ENCODE peak calls at places on chromosome 22, in ten cellular contexts. G is HL-60, A is HepG2, B is heart left ventricle, T is ovary, H is epithelial cell of prostate, R is hepatocyte, P is right lobe of liver, N is uterus, Z is right atrium auricular region. U is an unnamed sample.

GRCh38 chr22:27094633-27095308 is 437.4 kb downstream of the MIAT start:
- DNase-seq in A (no peak), P (no peak), G (no peak), T (no peak), N (peak; percentile 40), H (no peak), B (no peak), Z (no peak), R (peak; percentile 62), U (no peak)

GRCh38 chr22:45155050-45155840 is 8.5 kb upstream of the NUP50 start:
- DNase-seq in P (no peak), R (no peak), T (no peak), N (no peak), H (no peak), G (no peak), Z (no peak), A (no peak), B (no peak), U (no peak)

GRCh38 chr22:48754611-48755331 is 1072.9 kb downstream of the BRD1 start:
- DNase-seq in G (no peak), P (no peak), Z (peak; percentile 32), A (no peak), H (no peak), N (no peak), R (peak; percentile 2), T (no peak), B (peak; percentile 1), U (no peak)

GRCh38 chr22:27045103-27045940 is 387.9 kb downstream of the MIAT start:
- DNase-seq in H (peak; percentile 18), N (no peak), R (peak; percentile 15), P (no peak), B (no peak), A (no peak), G (no peak), Z (no peak), T (no peak), U (no peak)

GRCh38 chr22:42906605-42907338 is 49.7 kb upstream of the ARFGAP3 start:
- DNase-seq in T (peak; percentile 72), B (peak; percentile 75), G (no peak), Z (peak; percentile 82), A (no peak), R (no peak), N (peak; percentile 50), H (no peak), P (no peak), U (no peak)

GRCh38 chr22:45420011-45420410 is 6.5 kb downstream of the RIBC2 start:
- DNase-seq in N (no peak), P (no peak), G (no peak), B (no peak), R (no peak), T (no peak), A (no peak), Z (no peak), H (no peak), U (no peak)

GRCh38 chr22:41752011-41752975 is 48.2 kb upstream of the CCDC134 start:
- DNase-seq in T (no peak), G (no peak), R (no peak), N (no peak), H (no peak), A (peak; percentile 31), Z (no peak), P (no peak), B (no peak), U (no peak)

GRCh38 chr22:39301926-39302325 is 17.5 kb downstream of the RPL3 start:
- DNase-seq in H (no peak), A (no peak), G (no peak), R (no peak), P (no peak), N (no peak), B (no peak), Z (no peak), T (no peak), U (no peak)

GRCh38 chr22:45294030-45294429 is 9.3 kb downstream of the UPK3A start:
- DNase-seq in P (no peak), Z (no peak), A (no peak), H (no peak), G (no peak), T (no peak), B (no peak), R (no peak), N (no peak), U (no peak)

GRCh38 chr22:28773461-28773867 is 969 bp downstream of the CCDC117 start:
- DNase-seq in A (no peak), G (no peak), H (no peak), B (no peak), P (no peak), Z (no peak), T (no peak), N (no peak), R (no peak), U (no peak)

GRCh38 chr22:21855715-21856114 is 11.7 kb downstream of the MAPK1 start:
- DNase-seq in R (no peak), G (peak; percentile 67), A (no peak), T (no peak), B (no peak), P (no peak), H (no peak), Z (no peak), N (no peak), U (no peak)

GRCh38 chr22:30609260-30610185 is 2.5 kb downstream of the TCN2 start:
- DNase-seq in B (peak; percentile 56), N (peak; percentile 75), R (peak; percentile 85), A (no peak), T (no peak), G (peak; percentile 84), P (no peak), H (peak; percentile 80), Z (peak; percentile 79), U (no peak)
- H3K27ac ChIP-seq in B (peak overlapping the region; percentile 88), N (peak overlapping the region; percentile 85), R (peak overlapping the region; percentile 97), A (no peak overlapping the region), T (peak overlapping the region; percentile 66), G (no peak overlapping the region), P (peak overlapping the region; percentile 54), H (peak overlapping the region; percentile 67), Z (peak overlapping the region; percentile 72), U (peak overlapping the region; percentile 26)

DNA sequence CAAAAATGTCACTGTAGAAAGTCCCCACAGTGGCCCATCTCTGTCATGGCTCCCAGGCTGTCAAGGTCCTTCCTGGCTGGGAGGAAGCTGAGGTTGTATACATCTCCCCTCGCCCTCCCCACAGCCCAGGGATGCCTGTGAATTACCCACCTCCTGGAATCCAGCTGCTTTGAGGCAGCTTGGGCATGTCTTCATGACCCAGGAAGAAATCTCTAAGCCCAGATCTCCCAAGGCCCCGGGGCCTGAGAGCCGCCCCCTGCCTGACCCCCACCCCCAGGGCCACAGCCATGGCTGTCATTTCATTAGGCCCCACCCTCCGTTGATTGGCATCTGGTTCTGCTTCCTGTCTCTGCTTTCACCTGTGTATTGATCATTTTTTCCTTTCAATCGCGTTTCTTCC is 207.5 kb downstream of the TBC1D22A start:
- DNase-seq in H (no peak), T (no peak), A (no peak), R (no peak), G (no peak), Z (no peak), N (no peak), P (no peak), B (no peak), U (no peak)
- H3K27ac ChIP-seq in H (no peak overlapping the region), T (no peak overlapping the region), A (no peak overlapping the region), R (no peak overlapping the region), G (no peak overlapping the region), Z (no peak overlapping the region), N (no peak overlapping the region), P (peak overlapping the region; percentile 47), B (peak overlapping the region; percentile 81), U (no peak overlapping the region)

DNA sequence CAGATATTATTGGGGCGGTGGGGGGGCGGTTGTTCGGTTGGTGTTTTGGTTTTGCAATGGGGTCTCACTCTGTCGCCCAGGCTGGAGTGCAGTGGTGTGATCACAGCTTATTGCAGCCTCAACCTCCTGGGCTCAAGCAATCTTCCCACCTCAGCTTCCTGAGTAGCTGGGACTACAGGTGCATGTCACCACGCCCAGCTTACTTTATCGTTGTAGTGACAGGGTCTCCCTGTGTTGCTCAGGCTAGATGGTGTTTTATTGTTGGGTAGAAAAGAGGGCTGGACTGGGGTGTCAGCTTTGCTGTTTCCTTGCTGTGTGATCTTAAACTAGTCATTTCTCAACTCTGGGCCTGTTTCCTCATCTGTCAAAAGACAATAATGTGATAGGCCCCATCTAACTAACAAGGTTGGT is 17.5 kb upstream of the MYH9 start:
- DNase-seq in H (no peak), B (no peak), A (no peak), N (no peak), P (no peak), R (no peak), T (no peak), Z (no peak), G (no peak), U (no peak)
- H3K27ac ChIP-seq in H (no peak overlapping the region), B (peak overlapping the region; percentile 73), A (no peak overlapping the region), N (no peak overlapping the region), P (no peak overlapping the region), R (no peak overlapping the region), T (no peak overlapping the region), Z (no peak overlapping the region), G (peak overlapping the region; percentile 74), U (peak overlapping the region; percentile 49)

DNA sequence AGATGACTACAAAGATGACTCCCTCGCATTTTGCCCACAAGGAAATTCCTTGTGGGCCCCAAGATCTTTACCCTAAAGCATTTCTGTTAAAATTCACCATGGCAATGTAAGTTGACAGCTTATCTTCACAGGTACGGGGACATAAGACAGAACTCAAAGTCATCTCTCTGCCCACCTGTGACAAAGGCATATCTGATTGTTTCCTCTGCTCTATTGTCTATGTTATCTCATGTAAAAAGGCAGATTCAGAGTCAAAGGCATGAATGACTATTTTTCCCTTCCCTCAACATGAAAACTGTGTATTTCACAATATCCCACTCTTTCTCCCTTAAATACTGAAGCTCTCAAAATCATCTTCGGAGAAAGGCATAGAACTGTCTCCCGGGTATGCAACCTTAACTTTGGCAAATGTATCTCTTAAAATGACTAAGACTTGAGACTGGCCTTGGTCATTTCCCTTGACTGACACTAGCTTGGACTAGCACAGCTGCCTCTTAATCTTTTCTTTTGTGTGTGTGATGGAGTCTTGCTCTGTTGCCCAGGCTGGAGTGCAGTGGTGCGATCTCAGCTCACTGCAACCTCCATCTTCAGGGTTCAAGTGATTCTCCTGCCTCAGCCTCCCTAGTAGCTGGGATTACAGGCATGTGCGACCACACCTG is 103.2 kb downstream of the MICAL3 start:
- DNase-seq in T (no peak), B (no peak), A (no peak), Z (no peak), P (no peak), H (no peak), N (no peak), G (no peak), R (no peak), U (no peak)
- H3K27ac ChIP-seq in T (peak overlapping the region; percentile 55), B (peak overlapping the region; percentile 66), A (no peak overlapping the region), Z (peak overlapping the region; percentile 87), P (no peak overlapping the region), H (peak overlapping the region; percentile 67), N (no peak overlapping the region), G (no peak overlapping the region), R (peak overlapping the region; percentile 86), U (peak overlapping the region; percentile 70)

DNA sequence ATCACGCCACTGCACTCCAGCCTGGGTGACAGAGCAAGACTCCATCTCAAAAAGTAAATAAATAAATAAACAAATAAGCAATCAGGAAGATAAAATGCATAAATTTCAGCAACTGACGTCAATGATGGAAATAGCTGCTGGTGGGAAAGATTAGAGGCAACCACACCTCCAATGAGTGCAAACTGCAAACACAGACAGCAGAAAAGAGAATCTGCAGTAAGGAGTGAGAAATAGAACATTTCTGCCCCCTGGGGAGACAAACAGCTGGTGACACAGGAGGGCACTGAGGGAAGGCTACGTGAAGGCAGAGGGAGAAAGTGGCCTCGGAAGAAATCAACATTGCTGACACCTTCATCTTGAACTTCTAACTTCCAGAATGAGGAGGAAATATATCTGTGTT is 6.5 kb downstream of the PI4KA start:
- DNase-seq in Z (no peak), T (no peak), A (no peak), P (no peak), R (no peak), N (no peak), H (no peak), B (no peak), G (no peak), U (no peak)
- H3K27ac ChIP-seq in Z (peak overlapping the region; percentile 31), T (no peak overlapping the region), A (no peak overlapping the region), P (no peak overlapping the region), R (no peak overlapping the region), N (no peak overlapping the region), H (no peak overlapping the region), B (no peak overlapping the region), G (no peak overlapping the region), U (no peak overlapping the region)

U was measured in RWPE2.